ENCODE peak calls at places on chromosomes 4 and X, in five cellular contexts. One of them, this sample, is unnamed.

GRCh38 chrX:29890646-29891200 is 324.6 kb upstream of the MAGEB2 start:
- DNase-seq in NB4: no peak
- DNase-seq in right lobe of liver: no peak
- DNase-seq in K562: no peak
- DNase-seq in HCT116: no peak
- DNase-seq in this sample: no peak

GRCh38 chrX:145524931-145525330 is 277.6 kb downstream of the SPANXN1 start:
- DNase-seq in NB4: no peak
- DNase-seq in right lobe of liver: no peak
- DNase-seq in K562: no peak
- DNase-seq in HCT116: no peak
- DNase-seq in this sample: no peak

GRCh38 chr4:150402968-150403367 is 179.0 kb upstream of the MAB21L2 start:
- DNase-seq in NB4: peak; percentile 3
- DNase-seq in right lobe of liver: peak; percentile 68
- DNase-seq in K562: no peak
- DNase-seq in HCT116: no peak
- DNase-seq in this sample: no peak

GRCh38 chrX:150842198-150842553 is 56.3 kb downstream of the CD99L2 start:
- DNase-seq in NB4: no peak
- DNase-seq in right lobe of liver: no peak
- DNase-seq in K562: no peak
- DNase-seq in HCT116: no peak
- DNase-seq in this sample: no peak

GRCh38 chr4:7964890-7965662 is 25.4 kb upstream of the AFAP1 start:
- DNase-seq in NB4: peak; percentile 44
- DNase-seq in right lobe of liver: no peak
- DNase-seq in K562: no peak
- DNase-seq in HCT116: no peak
- DNase-seq in this sample: no peak

GRCh38 chrX:66191563-66191962 is 27.5 kb downstream of the HEPH start:
- DNase-seq in NB4: peak; percentile 3
- DNase-seq in right lobe of liver: no peak
- DNase-seq in K562: no peak
- DNase-seq in HCT116: no peak
- DNase-seq in this sample: no peak

GRCh38 chr4:150867148-150867547 is 147.9 kb downstream of the LRBA start:
- DNase-seq in NB4: peak; percentile 78
- DNase-seq in right lobe of liver: no peak
- DNase-seq in K562: peak; percentile 44
- DNase-seq in HCT116: peak; percentile 73
- DNase-seq in this sample: peak; percentile 17

GRCh38 chr4:112916868-112917267 is 132.6 kb upstream of the ANK2 start:
- DNase-seq in NB4: no peak
- DNase-seq in right lobe of liver: no peak
- DNase-seq in K562: no peak
- DNase-seq in HCT116: no peak
- DNase-seq in this sample: no peak

GRCh38 chr4:82865592-82865991 is 25.4 kb downstream of the SEC31A start:
- DNase-seq in NB4: peak; percentile 79
- DNase-seq in right lobe of liver: no peak
- DNase-seq in K562: no peak
- DNase-seq in HCT116: no peak
- DNase-seq in this sample: no peak

GRCh38 chr4:40056722-40057539 is at the start of gene N4BP2:
- DNase-seq in NB4: peak; percentile 94
- DNase-seq in right lobe of liver: peak; percentile 89
- DNase-seq in K562: peak; percentile 90
- DNase-seq in HCT116: peak; percentile 57
- DNase-seq in this sample: peak; percentile 42

GRCh38 chr4:40058121-40058520 is 1.5 kb downstream of the N4BP2 start:
- DNase-seq in NB4: peak; percentile 35
- DNase-seq in right lobe of liver: no peak
- DNase-seq in K562: no peak
- DNase-seq in HCT116: no peak
- DNase-seq in this sample: no peak

GRCh38 chr4:40055873-40056721 is 553 bp upstream of the N4BP2 start:
- DNase-seq in NB4: peak; percentile 95
- DNase-seq in right lobe of liver: peak; percentile 84
- DNase-seq in K562: peak; percentile 65
- DNase-seq in HCT116: no peak
- DNase-seq in this sample: peak; percentile 49

GRCh38 chr4:40058854-40059253 is 2.2 kb downstream of the N4BP2 start:
- DNase-seq in NB4: no peak
- DNase-seq in right lobe of liver: no peak
- DNase-seq in K562: no peak
- DNase-seq in HCT116: no peak
- DNase-seq in this sample: no peak

DNA sequence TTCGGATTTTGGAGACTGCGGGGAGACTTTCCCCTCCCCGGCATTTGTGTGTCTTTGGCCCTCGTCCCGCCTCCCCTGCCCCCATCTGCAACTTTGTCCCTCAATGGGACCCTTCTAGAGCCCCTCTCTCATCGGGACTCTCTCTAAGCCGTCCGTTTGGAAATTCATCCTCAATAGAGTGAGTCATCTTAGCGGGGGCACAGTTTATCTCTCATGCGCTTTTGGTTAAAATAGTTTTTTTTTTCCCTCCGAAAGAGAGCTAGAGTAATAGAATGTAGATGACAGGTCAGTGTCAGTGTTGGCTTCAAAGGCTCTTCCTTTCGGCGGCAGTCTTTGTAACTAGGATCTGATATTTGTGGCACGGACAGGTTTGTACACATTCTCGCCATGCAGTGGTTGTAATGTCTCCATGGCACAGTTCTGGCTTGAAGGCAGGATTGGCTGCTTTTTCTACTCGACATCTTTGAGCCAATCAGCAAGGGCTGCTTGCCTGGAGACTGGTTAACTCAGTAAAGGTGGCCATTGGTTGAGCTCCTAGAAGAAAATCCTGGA is 966 bp downstream of the N4BP2 start:
- DNase-seq in NB4: peak; percentile 97
- DNase-seq in right lobe of liver: peak; percentile 69
- DNase-seq in K562: peak; percentile 74
- DNase-seq in HCT116: peak; percentile 96
- DNase-seq in this sample: peak; percentile 55
- TF ChIP-seq POLR2A in NB4: peak; percentile 87
- TF ChIP-seq POLR2A in right lobe of liver: peak; percentile 37
- TF ChIP-seq POLR2A in K562: peak; percentile 77
- TF ChIP-seq POLR2A in HCT116: peak; percentile 66
- TF ChIP-seq POLR2A in this sample: peak; percentile 25

GRCh38 chr4:24912252-24913098 is at the start of gene CCDC149:
- DNase-seq in NB4: no peak
- DNase-seq in right lobe of liver: peak; percentile 92
- DNase-seq in K562: peak; percentile 29
- DNase-seq in HCT116: peak; percentile 56
- DNase-seq in this sample: peak; percentile 25
- TF ChIP-seq POLR2A in NB4: no peak
- TF ChIP-seq POLR2A in right lobe of liver: peak; percentile 87
- TF ChIP-seq POLR2A in K562: no peak
- TF ChIP-seq POLR2A in HCT116: peak; percentile 13
- TF ChIP-seq POLR2A in this sample: peak; percentile 61

DNA sequence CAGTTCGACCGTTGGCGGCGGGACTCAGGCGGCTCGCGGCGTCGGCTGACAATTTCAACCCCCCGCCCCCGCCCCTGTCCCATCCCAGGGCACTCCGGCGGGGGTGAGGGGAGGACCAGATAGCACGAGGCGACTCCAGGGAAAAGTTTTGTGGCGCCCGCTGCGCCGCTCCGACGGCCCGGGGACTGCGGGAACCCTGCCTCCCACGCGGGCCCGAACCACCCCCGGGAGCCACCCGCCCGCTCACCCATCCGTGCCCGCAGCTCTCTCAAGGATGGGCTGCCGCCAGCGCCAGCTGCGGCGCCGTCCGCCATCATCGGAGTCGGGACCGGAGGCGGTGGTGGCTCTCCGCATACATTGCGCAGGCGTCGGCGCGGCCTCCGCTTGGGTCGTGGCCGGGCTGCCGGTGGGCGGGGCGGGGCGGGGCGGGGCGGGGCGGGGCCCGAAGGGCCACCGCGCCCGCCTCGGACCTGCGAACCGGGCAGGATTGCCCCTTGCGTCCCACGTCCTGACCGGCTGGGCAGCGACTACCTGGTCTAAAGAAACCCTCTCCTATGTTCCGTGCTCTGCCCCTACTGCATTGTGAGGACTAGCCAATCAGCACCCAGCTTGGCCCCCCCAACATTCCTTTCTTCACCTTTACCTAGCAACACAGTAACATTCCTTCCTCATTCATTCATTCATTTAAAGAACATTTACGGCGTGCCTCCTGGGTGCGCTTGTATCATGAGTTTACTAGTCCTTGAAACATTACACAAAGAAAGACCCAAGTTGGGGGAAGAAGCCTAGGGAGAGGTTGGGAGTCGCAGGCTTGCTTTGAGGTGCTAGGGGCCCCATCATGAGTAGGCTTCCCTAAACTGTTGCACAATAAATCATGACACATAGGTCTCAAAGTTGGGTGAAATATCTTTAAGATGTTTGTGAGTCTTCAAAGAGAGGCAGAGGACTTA is at the start of gene MAP7D3:
- DNase-seq in NB4: peak; percentile 70
- DNase-seq in right lobe of liver: peak; percentile 78
- DNase-seq in K562: peak; percentile 83
- DNase-seq in HCT116: peak; percentile 16
- DNase-seq in this sample: peak; percentile 68
- TF ChIP-seq POLR2A in NB4: peak; percentile 71
- TF ChIP-seq POLR2A in right lobe of liver: peak; percentile 49
- TF ChIP-seq POLR2A in K562: peak; percentile 69
- TF ChIP-seq POLR2A in HCT116: peak; percentile 37
- TF ChIP-seq POLR2A in this sample: peak; percentile 77

DNA sequence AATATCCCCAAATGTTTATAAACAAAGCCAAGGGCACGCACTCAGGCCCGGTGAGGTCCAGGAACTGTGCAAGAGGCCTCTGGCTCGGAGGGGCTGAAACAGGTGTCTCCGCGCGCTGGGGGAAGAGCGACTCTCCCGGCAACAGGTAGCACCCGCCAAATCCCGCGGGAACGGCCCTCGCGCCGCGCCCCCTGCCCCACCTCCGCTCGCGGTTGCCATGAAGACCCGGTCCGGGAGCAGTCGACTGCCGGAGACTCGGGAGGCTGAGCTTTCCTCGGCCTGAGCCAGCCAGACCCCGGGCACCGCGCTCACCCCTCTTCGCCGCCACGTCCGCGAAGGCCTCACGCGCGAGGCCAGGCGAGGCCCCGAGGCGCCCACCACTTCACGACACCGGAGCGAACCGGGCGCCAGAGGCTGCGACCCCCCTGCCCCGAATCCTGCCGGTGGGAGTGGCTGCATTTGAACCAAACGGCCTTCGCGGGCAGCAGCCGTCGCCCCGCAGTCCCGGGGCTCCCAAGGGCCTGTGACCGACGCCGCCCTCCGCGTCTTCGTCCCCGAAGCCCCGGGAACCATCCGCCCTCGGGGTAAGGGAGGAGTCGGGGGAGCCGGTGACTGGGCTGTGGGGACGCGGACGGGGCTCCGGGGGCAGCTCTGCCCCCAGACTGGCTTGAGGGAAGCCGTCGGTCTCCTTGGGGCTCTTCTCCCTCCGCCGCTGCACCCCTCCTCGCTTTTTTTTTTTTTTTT is at the start of gene NSUN7:
- DNase-seq in NB4: peak; percentile 24
- DNase-seq in right lobe of liver: peak; percentile 68
- DNase-seq in K562: no peak
- DNase-seq in HCT116: no peak
- DNase-seq in this sample: no peak
- TF ChIP-seq POLR2A in NB4: no peak
- TF ChIP-seq POLR2A in right lobe of liver: no peak
- TF ChIP-seq POLR2A in K562: no peak
- TF ChIP-seq POLR2A in HCT116: no peak
- TF ChIP-seq POLR2A in this sample: no peak

DNA sequence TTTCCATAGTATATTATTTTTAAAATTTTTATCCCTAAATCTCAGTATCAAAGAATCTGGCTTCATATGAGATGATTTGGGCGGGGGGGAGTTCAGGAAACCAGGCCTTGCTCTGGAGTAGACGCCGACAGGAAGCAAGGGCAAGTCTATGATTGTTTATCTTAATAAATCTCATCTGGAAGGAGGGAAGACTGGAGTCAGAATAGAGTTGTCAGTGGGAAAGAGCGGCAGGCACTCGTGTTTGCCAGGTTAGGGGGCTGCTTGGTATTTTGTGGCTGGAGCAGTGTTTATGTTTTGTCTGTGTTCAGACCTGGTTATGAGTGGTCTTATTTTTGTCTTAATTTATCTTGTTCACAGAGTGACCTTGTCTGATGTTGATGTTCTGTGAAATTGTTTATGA is 176.8 kb downstream of the GASK1B start:
- DNase-seq in NB4: no peak
- DNase-seq in right lobe of liver: no peak
- DNase-seq in K562: no peak
- DNase-seq in HCT116: no peak
- DNase-seq in this sample: no peak
- TF ChIP-seq POLR2A in NB4: no peak
- TF ChIP-seq POLR2A in right lobe of liver: no peak
- TF ChIP-seq POLR2A in K562: no peak
- TF ChIP-seq POLR2A in HCT116: no peak
- TF ChIP-seq POLR2A in this sample: no peak

GRCh38 chr4:128809477-128810330 is at the start of gene JADE1:
- DNase-seq in NB4: peak; percentile 95
- DNase-seq in right lobe of liver: peak; percentile 91
- DNase-seq in K562: peak; percentile 87
- DNase-seq in HCT116: peak; percentile 90
- DNase-seq in this sample: peak; percentile 89
- TF ChIP-seq POLR2A in NB4: peak; percentile 28
- TF ChIP-seq POLR2A in right lobe of liver: peak; percentile 90
- TF ChIP-seq POLR2A in K562: peak; percentile 52
- TF ChIP-seq POLR2A in HCT116: peak; percentile 56
- TF ChIP-seq POLR2A in this sample: peak; percentile 18

GRCh38 chr4:13445841-13446790 is 38.0 kb downstream of the RAB28 start:
- DNase-seq in NB4: no peak
- DNase-seq in right lobe of liver: no peak
- DNase-seq in K562: no peak
- DNase-seq in HCT116: no peak
- DNase-seq in this sample: no peak
- TF ChIP-seq POLR2A in NB4: no peak
- TF ChIP-seq POLR2A in right lobe of liver: no peak
- TF ChIP-seq POLR2A in K562: no peak
- TF ChIP-seq POLR2A in HCT116: no peak
- TF ChIP-seq POLR2A in this sample: no peak